ENCODE peak calls at places on chromosomes 16 and 17, in four cellular contexts. T is mucosa of descending colon, Y is ovary, I is PC-9. L is an unnamed sample.

GRCh38 chr16:84726670-84727467 is 27.1 kb downstream of the USP10 start:
- DNase-seq in T (no peak), I (no peak), Y (no peak), L (peak; percentile 68)

GRCh38 chr16:53152321-53152720 is 97.5 kb downstream of the CHD9 start:
- DNase-seq in Y (no peak), T (no peak), I (no peak), L (no peak)

GRCh38 chr17:79851461-79851817 is 12.2 kb upstream of the CBX4 start:
- DNase-seq in I (peak; percentile 90), Y (no peak), T (peak; percentile 88), L (peak; percentile 82)

GRCh38 chr17:31541559-31541958 is 150.1 kb downstream of the RAB11FIP4 start:
- DNase-seq in T (no peak), I (no peak), Y (no peak), L (no peak)

GRCh38 chr16:89201467-89202377 is 1.4 kb upstream of the SLC22A31 start:
- DNase-seq in T (peak; percentile 89), Y (peak; percentile 90), I (peak; percentile 48), L (peak; percentile 93)

GRCh38 chr17:5282639-5283217 is 644 bp downstream of the RABEP1 start:
- DNase-seq in Y (peak; percentile 54), I (no peak), T (peak; percentile 61), L (peak; percentile 76)

GRCh38 chr16:57623251-57624043 is 5.0 kb upstream of the ADGRG1 start:
- DNase-seq in T (peak; percentile 79), Y (peak; percentile 42), I (peak; percentile 93), L (peak; percentile 70)

GRCh38 chr16:21646091-21646490 is 6.3 kb downstream of the IGSF6 start:
- DNase-seq in Y (no peak), I (no peak), T (no peak), L (no peak)

GRCh38 chr16:57651344-57652333 is 16.5 kb upstream of the ADGRG3 start:
- DNase-seq in Y (no peak), T (no peak), I (no peak), L (no peak)

GRCh38 chr17:75861927-75862317 is 6.8 kb upstream of the WBP2 start:
- DNase-seq in I (no peak), Y (no peak), T (no peak), L (no peak)

GRCh38 chr17:82283208-82283749 is 9.8 kb upstream of the CSNK1D start:
- DNase-seq in T (peak; percentile 61), I (peak; percentile 82), Y (no peak), L (no peak)

GRCh38 chr16:73025506-73026131 is 22.3 kb downstream of the ZFHX3 start:
- DNase-seq in T (no peak), I (no peak), Y (no peak), L (no peak)

GRCh38 chr16:89972244-89973234 is 24.0 kb downstream of the DEF8 start:
- DNase-seq in I (peak; percentile 75), T (peak; percentile 95), Y (peak; percentile 94), L (peak; percentile 97)

GRCh38 chr16:58366247-58367031 is 25.8 kb upstream of the GINS3 start:
- DNase-seq in I (peak; percentile 94), T (no peak), Y (no peak), L (no peak)

GRCh38 chr16:74249281-74249680 is 47.3 kb upstream of the PSMD7 start:
- DNase-seq in T (no peak), Y (no peak), I (no peak), L (no peak)

GRCh38 chr17:42163113-42163512 is 8.3 kb upstream of the RAB5C start:
- DNase-seq in T (no peak), Y (no peak), I (no peak), L (no peak)

GRCh38 chr17:44543213-44543904 is 13.9 kb upstream of the FZD2 start:
- DNase-seq in T (no peak), Y (no peak), I (peak; percentile 96), L (no peak)

GRCh38 chr17:73786286-73786743 is 142.1 kb upstream of the SDK2 start:
- DNase-seq in Y (no peak), T (peak; percentile 84), I (peak; percentile 55), L (no peak)

GRCh38 chr16:70475054-70475871 is 20.9 kb downstream of the FCSK start:
- DNase-seq in T (peak; percentile 44), Y (no peak), I (no peak), L (no peak)

GRCh38 chr16:78122774-78123315 is 23.4 kb downstream of the WWOX start:
- DNase-seq in I (no peak), T (no peak), Y (peak; percentile 33), L (no peak)

GRCh38 chr17:73956595-73957465 is 246.6 kb upstream of the RPL38 start:
- DNase-seq in Y (no peak), T (peak; percentile 81), I (no peak), L (peak; percentile 70)

GRCh38 chr17:39739020-39739884 is 1.5 kb downstream of the GRB7 start:
- DNase-seq in Y (no peak), I (peak; percentile 84), T (peak; percentile 90), L (peak; percentile 86)

GRCh38 chr16:89586853-89587252 is 11.3 kb downstream of the CPNE7 start:
- DNase-seq in Y (no peak), I (no peak), T (no peak), L (no peak)

GRCh38 chr17:80455784-80456183 is 20.6 kb downstream of the NPTX1 start:
- DNase-seq in I (no peak), Y (no peak), T (no peak), L (no peak)

GRCh38 chr16:69100046-69100765 is 5.2 kb upstream of the HAS3 start:
- DNase-seq in I (no peak), T (no peak), Y (no peak), L (peak; percentile 66)

GRCh38 chr17:33267279-33267790 is 25.8 kb downstream of the ASIC2 start:
- DNase-seq in Y (no peak), T (no peak), I (peak; percentile 50), L (no peak)

GRCh38 chr17:81612172-81612571 is 24.7 kb downstream of the NPLOC4 start:
- DNase-seq in T (no peak), Y (no peak), I (no peak), L (no peak)

GRCh38 chr17:78745407-78746088 is 36.5 kb downstream of the CYTH1 start:
- DNase-seq in Y (no peak), T (no peak), I (no peak), L (no peak)
- H3K4me1 ChIP-seq in Y (peaks cover 10% of the 10 kb centered on the region), T (peaks cover 27% of the 10 kb centered on the region), I (peaks cover 16% of the 10 kb centered on the region), L (peaks cover 76% of the 10 kb centered on the region)

GRCh38 chr16:3306078-3306477 is 781 bp downstream of the ZNF75A start:
- DNase-seq in T (no peak), Y (no peak), I (no peak), L (no peak)

GRCh38 chr16:3305109-3306068 is at the start of the genes TIGD7 and ZNF75A:
- DNase-seq in T (peak; percentile 90), Y (peak; percentile 86), I (peak; percentile 78), L (peak; percentile 94)

DNA sequence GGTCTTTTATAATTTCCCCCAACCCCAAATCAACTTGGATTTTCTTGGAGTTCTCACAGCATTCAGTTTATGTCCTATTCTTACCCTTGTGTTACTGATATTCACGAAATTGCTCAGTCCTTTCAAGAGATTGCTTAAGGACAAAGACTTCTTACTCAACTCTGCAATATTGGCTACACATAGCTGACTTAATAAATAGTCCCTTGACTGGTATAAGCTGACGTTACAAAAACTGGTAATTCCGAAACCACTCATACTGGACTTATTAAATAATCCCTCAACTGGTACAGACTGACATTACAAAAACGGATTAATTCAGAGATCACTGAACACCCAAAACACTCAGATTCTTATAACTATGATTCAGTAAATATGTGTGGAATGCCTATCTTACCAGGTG is 860 bp downstream of the TIGD7 start:
- DNase-seq in T (no peak), I (no peak), Y (no peak), L (no peak)
- H3K9me3 ChIP-seq in T (peaks cover 82% of the 10 kb centered on the region), I (peaks cover 76% of the 10 kb centered on the region), Y (no peaks in the 10 kb centered on the region), L (peaks cover 61% of the 10 kb centered on the region)

DNA sequence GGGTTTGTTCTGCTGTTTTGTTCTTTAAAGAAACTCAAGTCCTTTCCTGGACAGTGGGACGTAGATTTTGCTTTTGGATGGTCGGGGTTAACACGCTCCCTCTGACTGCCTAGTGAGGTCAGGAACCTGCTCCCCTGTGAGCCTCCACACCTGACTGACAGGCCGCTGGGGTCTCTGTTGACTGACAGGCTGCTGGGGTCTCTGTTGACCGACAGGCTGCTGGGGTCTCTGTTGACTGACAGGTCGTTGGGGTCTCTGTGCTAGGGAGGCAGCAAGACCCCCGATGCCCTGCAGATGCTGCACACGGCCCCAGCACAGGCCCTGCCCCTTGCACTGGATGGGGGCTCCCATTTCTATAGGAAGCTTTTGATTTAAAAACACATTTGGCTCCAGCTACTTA is 33.5 kb downstream of the LMF1 start:
- DNase-seq in T (no peak), I (no peak), Y (no peak), L (no peak)
- H3K4me1 ChIP-seq in T (no peaks in the 10 kb centered on the region), I (no peaks in the 10 kb centered on the region), Y (no peaks in the 10 kb centered on the region), L (no peaks in the 10 kb centered on the region)

DNA sequence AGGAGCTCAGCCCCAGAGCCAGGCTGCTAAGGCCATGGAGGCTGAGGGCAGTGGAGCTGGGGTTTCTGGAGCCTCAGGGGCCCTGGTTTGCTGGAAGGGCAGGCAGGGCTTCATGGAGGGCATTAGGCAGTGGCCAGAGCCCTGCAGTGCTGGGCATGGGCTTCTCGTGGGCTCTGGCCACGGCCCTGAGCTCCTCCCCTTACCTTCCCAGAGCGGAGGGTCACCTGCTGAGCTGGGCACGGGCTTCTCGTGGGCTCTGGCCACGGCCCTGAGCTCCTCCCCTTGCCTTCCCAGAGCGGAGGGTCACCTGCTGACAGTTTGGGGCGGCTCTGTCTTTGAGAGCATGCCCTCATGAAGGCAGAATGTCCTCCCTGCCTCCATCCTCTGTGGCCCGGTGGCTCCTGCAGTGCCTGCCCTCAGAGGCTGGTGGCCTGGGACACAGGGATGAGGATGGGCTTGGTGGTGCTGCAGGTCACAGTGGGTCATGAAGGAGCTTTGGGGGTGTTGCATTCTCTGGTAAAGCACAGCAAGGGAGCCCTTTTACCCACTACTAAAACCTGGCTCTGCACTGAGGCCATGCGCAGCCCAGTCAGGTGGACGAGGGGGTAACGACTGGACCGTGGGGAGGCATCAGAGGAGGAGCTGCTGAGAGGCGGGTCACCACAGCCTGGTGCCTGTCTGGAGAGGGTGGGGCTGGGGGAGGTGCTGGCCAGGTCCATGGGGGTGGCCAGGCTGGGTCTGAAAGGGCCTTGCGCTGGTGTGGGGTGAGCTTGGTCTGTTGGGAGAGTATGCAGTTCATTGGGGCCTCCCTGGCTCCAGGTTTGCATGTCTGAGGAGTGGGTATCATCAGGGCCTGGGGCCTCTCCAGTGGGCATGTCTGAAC is 2.9 kb upstream of the RNPS1 start:
- DNase-seq in T (peak; percentile 53), Y (no peak), I (no peak), L (peak; percentile 79)
- H3K9me3 ChIP-seq in T (no peaks in the 10 kb centered on the region), Y (no peaks in the 10 kb centered on the region), I (no peaks in the 10 kb centered on the region), L (no peaks in the 10 kb centered on the region)

DNA sequence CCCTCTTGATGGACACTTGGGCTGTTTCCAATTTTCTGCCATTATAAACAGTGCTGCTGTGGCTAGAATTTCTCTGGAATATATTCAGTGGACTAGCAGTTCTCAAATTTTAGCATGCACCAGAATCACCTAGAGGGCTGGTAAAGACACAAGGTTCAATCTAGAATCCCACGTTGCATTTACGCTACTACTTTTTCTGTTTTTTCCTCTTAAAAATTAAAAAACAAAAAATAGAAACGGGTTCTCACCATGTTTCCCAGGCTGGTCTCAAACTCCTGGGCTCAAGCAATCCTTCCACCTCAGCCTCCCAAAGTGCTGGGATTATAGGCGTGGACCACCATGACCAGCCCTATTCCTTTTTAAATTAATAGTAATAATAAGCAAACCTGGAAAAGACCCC is 14.5 kb upstream of the PRM1 start:
- DNase-seq in I (no peak), Y (no peak), T (no peak), L (no peak)
- H3K4me1 ChIP-seq in I (no peaks in the 10 kb centered on the region), Y (peaks cover 4% of the 10 kb centered on the region), T (peaks cover 12% of the 10 kb centered on the region), L (peaks cover 17% of the 10 kb centered on the region)

GRCh38 chr16:5665770-5666169 is 568.2 kb upstream of the EEF2KMT start:
- DNase-seq in Y (no peak), T (no peak), I (no peak), L (no peak)
- H3K9me3 ChIP-seq in Y (no peaks in the 10 kb centered on the region), T (no peaks in the 10 kb centered on the region), I (no peaks in the 10 kb centered on the region), L (no peaks in the 10 kb centered on the region)

GRCh38 chr16:50540711-50541007 is 7.5 kb upstream of the NKD1 start:
- DNase-seq in I (no peak), Y (no peak), T (no peak), L (no peak)
- H3K4me1 ChIP-seq in I (peaks cover 20% of the 10 kb centered on the region), Y (no peaks in the 10 kb centered on the region), T (no peaks in the 10 kb centered on the region), L (no peaks in the 10 kb centered on the region)

GRCh38 chr17:1907216-1907631 is 77.4 kb downstream of the RPA1 start:
- DNase-seq in Y (no peak), T (peak; percentile 32), I (no peak), L (no peak)
- H3K9me3 ChIP-seq in Y (no peaks in the 10 kb centered on the region), T (no peaks in the 10 kb centered on the region), I (no peaks in the 10 kb centered on the region), L (no peaks in the 10 kb centered on the region)